ENCODE peak calls at places on chromosomes 16 and 17, in ten cellular contexts. D is NCI-H1092 treated with DMSO at 0.1 percent for 48 hours; O is kidney epithelial cell; W is AG08396; L is thoracic aorta; J is heart left ventricle; V is CD4-positive, alpha-beta T cell; K is T-helper 2 cell; P is stimulated activated CD4-positive, alpha-beta T cell treated with anti-CD3 and anti-CD28 coated beads, Interleukin-15, amount 100 ng/mL, for 1 hour; G is NCI-H1105. T is an unnamed sample.

GRCh38 chr17:49922095-49922494 is 46.9 kb upstream of the DLX4 start:
- DNase-seq in D (no peak), O (no peak), W (no peak), L (no peak), J (no peak), V (no peak), K (no peak), P (no peak), G (no peak), T (no peak)

GRCh38 chr16:8763899-8764298 is 33.5 kb downstream of the TMEM186 start:
- DNase-seq in D (no peak), O (no peak), W (no peak), L (no peak), J (no peak), V (no peak), K (no peak), P (no peak), G (no peak), T (no peak)

GRCh38 chr17:41354538-41354937 is 3.9 kb upstream of the KRT33A start:
- DNase-seq in D (no peak), O (no peak), W (no peak), L (no peak), J (no peak), V (no peak), K (no peak), P (no peak), G (no peak), T (no peak)

GRCh38 chr17:50027639-50028206 is 28.2 kb upstream of the ITGA3 start:
- DNase-seq in D (no peak), O (peak), W (peak), L (peak), J (peak), V (no peak), K (no peak), P (no peak), G (no peak), T (no peak)

GRCh38 chr17:38606646-38607611 is 1.2 kb upstream of the SRCIN1 start:
- DNase-seq in D (peak), O (no peak), W (no peak), L (no peak), J (peak), V (no peak), K (no peak), P (no peak), G (peak), T (no peak)

GRCh38 chr17:42989726-42990652 is 8.2 kb upstream of the RPL27 start:
- DNase-seq in D (no peak), O (no peak), W (no peak), L (no peak), J (no peak), V (no peak), K (no peak), P (no peak), G (no peak), T (no peak)

GRCh38 chr17:10737168-10737622 is 7.4 kb upstream of the TMEM220 start:
- DNase-seq in D (peak), O (no peak), W (peak), L (peak), J (peak), V (peak), K (peak), P (no peak), G (peak), T (peak)

GRCh38 chr17:68381076-68381900 is 76.0 kb downstream of the WIPI1 start:
- DNase-seq in D (no peak), O (peak), W (peak), L (peak), J (no peak), V (no peak), K (peak), P (no peak), G (no peak), T (no peak)

GRCh38 chr16:89290887-89291286 is 73.4 kb downstream of the ZNF778 start:
- DNase-seq in D (no peak), O (no peak), W (no peak), L (no peak), J (no peak), V (no peak), K (no peak), P (no peak), G (no peak), T (no peak)

GRCh38 chr16:11053916-11054460 is 109.6 kb downstream of the CLEC16A start:
- DNase-seq in D (no peak), O (no peak), W (no peak), L (no peak), J (no peak), V (no peak), K (no peak), P (no peak), G (no peak), T (no peak)

T was measured in T follicular helper cell.